ENCODE peak calls at places on chromosomes 2 and 18, in eight cellular contexts. H is GM12865, Z is IMR-90, K is A673, Y is AG04450, V is body of pancreas, J is fibroblast of the aortic adventitia, B is Peyer's patch. G is an unnamed sample.

GRCh38 chr2:201882353-201883095 is 76.2 kb downstream of the CDK15 start:
- DNase-seq in H (peak), Z (peak), K (peak), Y (no peak), V (no peak), J (peak), B (no peak), G (no peak)

GRCh38 chr2:28632791-28633190 is 118.8 kb upstream of the PPP1CB start:
- DNase-seq in H (no peak), Z (no peak), K (no peak), Y (no peak), V (no peak), J (no peak), B (no peak), G (no peak)

GRCh38 chr2:159904565-159905281 is 106.7 kb upstream of the CD302 start:
- DNase-seq in H (peak), Z (no peak), K (no peak), Y (no peak), V (peak), J (no peak), B (peak), G (peak)

GRCh38 chr2:233468047-233468745 is 98.4 kb downstream of the USP40 start:
- DNase-seq in H (no peak), Z (no peak), K (no peak), Y (no peak), V (no peak), J (no peak), B (peak), G (no peak)

GRCh38 chr2:25844089-25844488 is 34.2 kb downstream of the ASXL2 start:
- DNase-seq in H (no peak), Z (peak), K (no peak), Y (peak), V (no peak), J (peak), B (no peak), G (no peak)

GRCh38 chr2:155115856-155116255 is 417.4 kb downstream of the KCNJ3 start:
- DNase-seq in H (no peak), Z (no peak), K (no peak), Y (no peak), V (no peak), J (no peak), B (no peak), G (no peak)

GRCh38 chr2:1283020-1283801 is 130.1 kb upstream of the TPO start:
- DNase-seq in H (no peak), Z (no peak), K (no peak), Y (no peak), V (no peak), J (no peak), B (no peak), G (no peak)

GRCh38 chr2:10536569-10537133 is 88.5 kb upstream of the ODC1 start:
- DNase-seq in H (no peak), Z (no peak), K (peak), Y (no peak), V (no peak), J (no peak), B (no peak), G (no peak)

GRCh38 chr2:238032755-238033337 is 28.0 kb upstream of the SCLY start:
- DNase-seq in H (peak), Z (no peak), K (no peak), Y (no peak), V (no peak), J (no peak), B (no peak), G (no peak)

GRCh38 chr2:33051586-33052385 is 105.0 kb downstream of the LTBP1 start:
- DNase-seq in H (no peak), Z (peak), K (peak), Y (no peak), V (no peak), J (peak), B (no peak), G (no peak)

GRCh38 chr2:9739508-9739907 is 103.8 kb upstream of the TAF1B start:
- DNase-seq in H (peak), Z (no peak), K (no peak), Y (no peak), V (no peak), J (peak), B (peak), G (peak)

GRCh38 chr2:3114406-3115185 is 263.0 kb downstream of the EIPR1 start:
- DNase-seq in H (no peak), Z (no peak), K (no peak), Y (no peak), V (no peak), J (no peak), B (no peak), G (peak)

GRCh38 chr2:72142743-72143440 is 4.8 kb downstream of the CYP26B1 start:
- DNase-seq in H (no peak), Z (peak), K (no peak), Y (no peak), V (peak), J (no peak), B (peak), G (peak)

GRCh38 chr2:128602699-128603101 is 284.0 kb upstream of the HS6ST1 start:
- DNase-seq in H (no peak), Z (no peak), K (no peak), Y (no peak), V (no peak), J (no peak), B (peak), G (no peak)

GRCh38 chr2:207188601-207189000 is 22.9 kb upstream of the KLF7 start:
- DNase-seq in H (no peak), Z (peak), K (no peak), Y (no peak), V (no peak), J (peak), B (no peak), G (no peak)

GRCh38 chr2:205510345-205510744 is 172.0 kb upstream of the NRP2 start:
- DNase-seq in H (no peak), Z (no peak), K (no peak), Y (no peak), V (no peak), J (no peak), B (no peak), G (no peak)

GRCh38 chr2:165959371-165959770 is 5.8 kb upstream of the TTC21B start:
- DNase-seq in H (no peak), Z (no peak), K (no peak), Y (no peak), V (no peak), J (no peak), B (no peak), G (no peak)

GRCh38 chr18:58674159-58674558 is 2.9 kb downstream of the MALT1 start:
- DNase-seq in H (no peak), Z (no peak), K (no peak), Y (no peak), V (no peak), J (no peak), B (no peak), G (no peak)

GRCh38 chr2:187966924-187967323 is 324.8 kb upstream of the GULP1 start:
- DNase-seq in H (no peak), Z (no peak), K (no peak), Y (no peak), V (no peak), J (no peak), B (no peak), G (no peak)

GRCh38 chr2:159684796-159685195 is 27.5 kb upstream of the MARCHF7 start:
- DNase-seq in H (no peak), Z (peak), K (no peak), Y (peak), V (no peak), J (peak), B (no peak), G (no peak)

GRCh38 chr2:205509655-205510054 is 172.6 kb upstream of the NRP2 start:
- DNase-seq in H (no peak), Z (no peak), K (no peak), Y (no peak), V (no peak), J (no peak), B (no peak), G (no peak)

GRCh38 chr2:6880200-6880733 is 2.7 kb downstream of the RSAD2 start:
- DNase-seq in H (no peak), Z (no peak), K (peak), Y (no peak), V (no peak), J (no peak), B (no peak), G (no peak)

GRCh38 chr2:19769513-19769912 is 132.3 kb downstream of the TTC32 start:
- DNase-seq in H (no peak), Z (peak), K (peak), Y (no peak), V (no peak), J (peak), B (no peak), G (no peak)

GRCh38 chr18:44683566-44683965 is 2.9 kb downstream of the SETBP1 start:
- DNase-seq in H (no peak), Z (no peak), K (no peak), Y (no peak), V (no peak), J (peak), B (no peak), G (no peak)

GRCh38 chr2:39022642-39023230 is 98.1 kb downstream of the SOS1 start:
- DNase-seq in H (no peak), Z (no peak), K (no peak), Y (no peak), V (no peak), J (no peak), B (no peak), G (no peak)

GRCh38 chr2:233976690-233977294 is 59.6 kb downstream of the TRPM8 start:
- DNase-seq in H (peak), Z (peak), K (peak), Y (peak), V (no peak), J (peak), B (no peak), G (no peak)

GRCh38 chr18:41096504-41096903 is 858.5 kb upstream of the PIK3C3 start:
- DNase-seq in H (no peak), Z (peak), K (no peak), Y (no peak), V (no peak), J (peak), B (no peak), G (no peak)

GRCh38 chr18:9716780-9717563 is 8.9 kb downstream of the RAB31 start:
- DNase-seq in H (peak), Z (no peak), K (no peak), Y (no peak), V (no peak), J (no peak), B (peak), G (no peak)

GRCh38 chr2:216970369-216970915 is 110.6 kb upstream of the TNP1 start:
- DNase-seq in H (no peak), Z (no peak), K (no peak), Y (no peak), V (no peak), J (no peak), B (no peak), G (no peak)

GRCh38 chr2:144096531-144096930 is 423.4 kb downstream of the ZEB2 start:
- DNase-seq in H (no peak), Z (peak), K (no peak), Y (peak), V (no peak), J (no peak), B (no peak), G (no peak)

GRCh38 chr2:144102386-144102785 is 417.5 kb downstream of the ZEB2 start:
- DNase-seq in H (no peak), Z (no peak), K (no peak), Y (no peak), V (no peak), J (no peak), B (no peak), G (no peak)

GRCh38 chr2:144097440-144098225 is 422.3 kb downstream of the ZEB2 start:
- DNase-seq in H (no peak), Z (no peak), K (no peak), Y (no peak), V (no peak), J (no peak), B (no peak), G (no peak)

GRCh38 chr2:144099746-144100438 is 420.0 kb downstream of the ZEB2 start:
- DNase-seq in H (no peak), Z (peak), K (no peak), Y (peak), V (no peak), J (peak), B (no peak), G (no peak)

GRCh38 chr2:144099340-144099739 is 420.6 kb downstream of the ZEB2 start:
- DNase-seq in H (no peak), Z (no peak), K (no peak), Y (no peak), V (no peak), J (no peak), B (no peak), G (no peak)
- H3K4me3 ChIP-seq in H (no peak), Z (no peak), K (no peak), Y (no peak), V (no peak), J (no peak), B (no peak), G (no peak)

GRCh38 chr18:25134858-25135257 is 217.1 kb downstream of the ZNF521 start:
- DNase-seq in H (no peak), Z (no peak), K (no peak), Y (no peak), V (no peak), J (no peak), B (no peak), G (no peak)
- H3K4me3 ChIP-seq in H (no peak), Z (no peak), K (no peak), Y (no peak), V (no peak), J (no peak), B (no peak), G (no peak)

GRCh38 chr2:11742317-11742701 is 4.1 kb upstream of the LPIN1 start:
- DNase-seq in H (no peak), Z (peak), K (no peak), Y (no peak), V (no peak), J (no peak), B (no peak), G (no peak)

GRCh38 chr2:11744631-11745394 is 1.6 kb upstream of the LPIN1 start:
- DNase-seq in H (no peak), Z (peak), K (peak), Y (no peak), V (no peak), J (peak), B (no peak), G (peak)

GRCh38 chr2:11743531-11743815 is 3.0 kb upstream of the LPIN1 start:
- DNase-seq in H (no peak), Z (no peak), K (no peak), Y (no peak), V (no peak), J (no peak), B (no peak), G (no peak)

GRCh38 chr2:11742702-11743530 is 3.5 kb upstream of the LPIN1 start:
- DNase-seq in H (no peak), Z (no peak), K (no peak), Y (no peak), V (no peak), J (no peak), B (no peak), G (no peak)

DNA sequence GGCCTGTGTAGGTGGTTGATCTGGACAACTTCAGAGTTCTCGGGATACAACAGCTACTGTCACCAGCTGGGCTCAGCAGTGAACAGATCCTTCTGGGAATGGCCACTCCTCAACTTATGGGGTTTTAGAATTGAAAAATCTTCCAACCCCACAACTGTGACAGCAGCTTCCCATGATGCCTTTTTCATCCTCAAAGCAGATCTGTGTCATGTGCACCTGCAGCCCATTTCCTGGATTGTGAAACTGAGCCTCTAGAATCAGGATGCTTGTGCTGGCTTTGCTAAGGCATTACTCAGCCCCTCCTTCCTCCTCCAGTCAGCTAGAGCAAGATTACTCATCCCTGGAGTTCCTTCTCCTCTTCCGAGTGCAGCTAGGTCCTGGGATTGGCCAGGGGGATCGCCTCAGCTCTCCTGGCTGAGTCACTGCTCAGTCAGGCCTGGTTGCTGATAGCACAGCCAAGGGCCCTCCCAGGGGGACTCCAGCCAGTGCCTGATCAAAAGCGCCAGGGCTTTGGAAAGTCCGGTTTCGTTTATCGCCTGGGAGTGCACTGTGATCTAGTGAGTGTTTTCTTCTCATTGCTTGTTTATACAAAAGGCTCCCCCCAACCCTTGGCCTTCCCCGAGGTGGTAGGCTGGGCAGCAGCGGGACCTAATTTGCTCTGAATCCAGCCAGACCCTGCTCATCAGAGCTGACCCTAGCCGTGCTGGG is 2.4 kb upstream of the LPIN1 start:
- DNase-seq in H (peak), Z (peak), K (peak), Y (peak), V (peak), J (peak), B (peak), G (peak)
- H3K4me3 ChIP-seq in H (no peak), Z (peak), K (no peak), Y (peak), V (no peak), J (peak), B (peak), G (no peak)

GRCh38 chr18:5894215-5894612 is 1.1 kb downstream of the TMEM200C start:
- DNase-seq in H (no peak), Z (peak), K (no peak), Y (no peak), V (no peak), J (no peak), B (no peak), G (no peak)

GRCh38 chr18:5891361-5892215 is 3.7 kb downstream of the TMEM200C start:
- DNase-seq in H (no peak), Z (no peak), K (no peak), Y (no peak), V (no peak), J (no peak), B (no peak), G (no peak)

GRCh38 chr18:5890606-5891360 is 4.5 kb downstream of the TMEM200C start:
- DNase-seq in H (peak), Z (no peak), K (no peak), Y (no peak), V (peak), J (no peak), B (peak), G (peak)

GRCh38 chr18:5892772-5893431 is 2.4 kb downstream of the TMEM200C start:
- DNase-seq in H (no peak), Z (peak), K (no peak), Y (no peak), V (no peak), J (no peak), B (no peak), G (no peak)

GRCh38 chr18:5890261-5890605 is 5.1 kb downstream of the TMEM200C start:
- DNase-seq in H (no peak), Z (no peak), K (no peak), Y (no peak), V (no peak), J (no peak), B (peak), G (no peak)
- H3K4me3 ChIP-seq in H (peak), Z (no peak), K (no peak), Y (no peak), V (peak), J (no peak), B (peak), G (peak)

DNA sequence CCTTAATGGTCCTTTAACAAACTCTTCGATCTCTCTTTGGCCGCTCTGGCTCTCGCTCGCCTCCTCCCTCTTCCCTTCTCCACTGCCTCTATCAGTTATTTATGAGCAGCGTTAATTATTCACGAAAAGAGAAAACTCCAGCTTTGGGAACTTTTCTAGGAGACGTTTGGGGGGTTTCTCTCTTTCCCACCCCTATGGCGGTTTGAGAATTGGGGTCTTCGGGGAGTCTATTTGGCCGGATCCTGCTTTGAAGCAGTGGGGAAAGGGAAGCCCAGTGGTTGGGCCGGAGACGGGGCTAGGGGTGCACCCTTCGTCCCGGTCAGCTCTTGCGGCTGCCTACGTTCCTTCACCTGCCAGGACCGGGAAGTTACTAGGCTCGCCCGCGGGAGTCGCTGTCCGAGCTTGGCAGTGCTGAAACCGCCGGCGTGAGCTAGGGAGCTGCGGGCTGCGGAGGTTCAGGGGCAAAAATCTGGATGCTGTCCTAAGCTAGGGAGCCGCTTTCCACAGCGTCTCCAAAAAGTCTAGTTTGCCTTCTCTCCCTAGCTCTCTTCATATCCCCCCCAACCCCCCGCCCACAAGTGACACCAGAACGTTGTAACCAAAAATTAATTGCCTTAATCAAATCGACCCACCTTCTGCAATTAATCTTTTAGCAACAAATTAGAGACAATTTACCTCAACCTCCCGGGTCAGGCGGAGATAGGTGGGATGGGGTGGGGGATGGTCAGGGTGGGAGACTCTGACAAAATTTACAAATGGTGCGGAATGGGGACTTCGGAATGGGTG is 8.9 kb upstream of the SKOR2 start:
- DNase-seq in H (peak), Z (peak), K (peak), Y (no peak), V (peak), J (peak), B (no peak), G (peak)
- H3K4me3 ChIP-seq in H (no peak), Z (no peak), K (no peak), Y (no peak), V (no peak), J (no peak), B (no peak), G (no peak)

GRCh38 chr2:169572189-169572588 is 1.5 kb downstream of the FASTKD1 start:
- DNase-seq in H (no peak), Z (no peak), K (no peak), Y (no peak), V (no peak), J (no peak), B (no peak), G (no peak)
- H3K4me3 ChIP-seq in H (peak), Z (no peak), K (peak), Y (no peak), V (no peak), J (no peak), B (peak), G (no peak)

DNA sequence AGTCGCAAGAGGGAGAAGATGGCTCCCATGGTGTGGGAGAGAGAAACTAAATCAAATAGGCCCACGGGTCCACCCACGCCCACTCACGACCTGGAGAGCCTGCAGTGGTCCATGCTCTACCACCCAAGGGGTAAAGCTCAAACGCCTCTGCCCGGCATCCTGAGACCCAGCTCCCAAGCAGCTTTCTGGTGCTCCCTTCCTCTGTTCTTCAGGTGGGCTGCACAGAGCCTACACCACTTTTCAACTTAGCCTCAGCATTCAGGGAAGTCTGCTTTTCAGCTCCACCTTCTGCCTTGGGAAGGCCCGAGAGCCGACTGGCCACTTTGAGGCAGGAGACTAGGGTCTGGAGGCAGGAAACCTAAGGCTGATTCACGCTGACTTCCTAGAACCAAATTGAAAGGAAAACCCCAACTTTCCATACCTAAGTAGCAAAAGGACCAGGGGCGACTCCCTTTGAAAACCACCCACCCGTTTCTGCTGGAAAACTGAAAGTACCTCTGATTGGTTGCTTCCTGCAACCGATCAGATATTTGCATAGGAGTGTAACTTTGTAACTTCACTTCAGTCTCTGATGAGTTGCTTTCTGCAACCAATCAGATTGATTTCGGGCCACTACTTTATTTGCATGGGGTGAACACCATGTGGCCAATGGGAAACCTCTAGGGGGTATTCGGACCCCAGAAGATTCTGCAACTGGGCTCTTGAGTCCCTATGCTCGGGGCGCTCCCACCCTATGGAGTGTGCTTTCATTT is 26.8 kb upstream of the SPATA3 start:
- DNase-seq in H (peak), Z (no peak), K (peak), Y (no peak), V (no peak), J (no peak), B (no peak), G (no peak)
- H3K4me3 ChIP-seq in H (peak), Z (peak), K (peak), Y (no peak), V (no peak), J (no peak), B (peak), G (no peak)

GRCh38 chr18:70121842-70122241 is 83.6 kb downstream of the RTTN start:
- DNase-seq in H (peak), Z (no peak), K (no peak), Y (no peak), V (no peak), J (no peak), B (no peak), G (no peak)
- H3K4me3 ChIP-seq in H (no peak), Z (no peak), K (no peak), Y (no peak), V (no peak), J (no peak), B (no peak), G (no peak)

G was measured in colonic mucosa.